ENCODE peak calls at places on chromosomes 5 and 9, in seven cellular contexts. One of them, this sample, is unnamed.

GRCh38 chr5:132011561-132012384 is at the start of gene ACSL6:
- DNase-seq in HCT116: no peak
- DNase-seq in K562: peak
- DNase-seq in HepG2: no peak
- DNase-seq in H1: peak
- DNase-seq in SK-N-SH: peak
- DNase-seq in GM12878: no peak
- DNase-seq in this sample: no peak

GRCh38 chr9:91161465-91162275 is 200.0 kb downstream of the AUH start:
- DNase-seq in HCT116: no peak
- DNase-seq in K562: no peak
- DNase-seq in HepG2: no peak
- DNase-seq in H1: no peak
- DNase-seq in SK-N-SH: no peak
- DNase-seq in GM12878: no peak
- DNase-seq in this sample: no peak

GRCh38 chr9:99677281-99677680 is 144.4 kb upstream of the NR4A3 start:
- DNase-seq in HCT116: no peak
- DNase-seq in K562: no peak
- DNase-seq in HepG2: no peak
- DNase-seq in H1: no peak
- DNase-seq in SK-N-SH: no peak
- DNase-seq in GM12878: no peak
- DNase-seq in this sample: no peak

GRCh38 chr5:72938206-72938605 is 17.6 kb upstream of the FCHO2 start:
- DNase-seq in HCT116: no peak
- DNase-seq in K562: no peak
- DNase-seq in HepG2: no peak
- DNase-seq in H1: no peak
- DNase-seq in SK-N-SH: no peak
- DNase-seq in GM12878: no peak
- DNase-seq in this sample: no peak

GRCh38 chr9:99868845-99869244 is 37.6 kb upstream of the STX17 start:
- DNase-seq in HCT116: no peak
- DNase-seq in K562: no peak
- DNase-seq in HepG2: no peak
- DNase-seq in H1: no peak
- DNase-seq in SK-N-SH: no peak
- DNase-seq in GM12878: peak
- DNase-seq in this sample: no peak

GRCh38 chr9:126151031-126151670 is 175.5 kb upstream of the MVB12B start:
- DNase-seq in HCT116: no peak
- DNase-seq in K562: no peak
- DNase-seq in HepG2: peak
- DNase-seq in H1: peak
- DNase-seq in SK-N-SH: peak
- DNase-seq in GM12878: no peak
- DNase-seq in this sample: no peak

GRCh38 chr9:21801683-21802417 is 586 bp upstream of the MTAP start:
- DNase-seq in HCT116: peak
- DNase-seq in K562: no peak
- DNase-seq in HepG2: peak
- DNase-seq in H1: peak
- DNase-seq in SK-N-SH: peak
- DNase-seq in GM12878: no peak
- DNase-seq in this sample: peak

GRCh38 chr5:96434201-96434645 is 1.2 kb upstream of the PCSK1 start:
- DNase-seq in HCT116: peak
- DNase-seq in K562: peak
- DNase-seq in HepG2: peak
- DNase-seq in H1: peak
- DNase-seq in SK-N-SH: peak
- DNase-seq in GM12878: no peak
- DNase-seq in this sample: peak

GRCh38 chr5:72015103-72015548 is 92.1 kb upstream of the MAP1B start:
- DNase-seq in HCT116: peak
- DNase-seq in K562: peak
- DNase-seq in HepG2: peak
- DNase-seq in H1: no peak
- DNase-seq in SK-N-SH: peak
- DNase-seq in GM12878: no peak
- DNase-seq in this sample: peak

GRCh38 chr5:59187772-59188347 is 605.0 kb downstream of the RAB3C start:
- DNase-seq in HCT116: no peak
- DNase-seq in K562: no peak
- DNase-seq in HepG2: no peak
- DNase-seq in H1: no peak
- DNase-seq in SK-N-SH: no peak
- DNase-seq in GM12878: no peak
- DNase-seq in this sample: no peak

GRCh38 chr9:72349911-72350310 is 15.1 kb downstream of the ZFAND5 start:
- DNase-seq in HCT116: no peak
- DNase-seq in K562: no peak
- DNase-seq in HepG2: no peak
- DNase-seq in H1: no peak
- DNase-seq in SK-N-SH: no peak
- DNase-seq in GM12878: no peak
- DNase-seq in this sample: no peak

GRCh38 chr5:137263319-137263718 is 235.8 kb downstream of the SPOCK1 start:
- DNase-seq in HCT116: no peak
- DNase-seq in K562: no peak
- DNase-seq in HepG2: no peak
- DNase-seq in H1: no peak
- DNase-seq in SK-N-SH: no peak
- DNase-seq in GM12878: no peak
- DNase-seq in this sample: no peak

GRCh38 chr5:137262818-137263217 is 236.3 kb downstream of the SPOCK1 start:
- DNase-seq in HCT116: no peak
- DNase-seq in K562: no peak
- DNase-seq in HepG2: no peak
- DNase-seq in H1: no peak
- DNase-seq in SK-N-SH: no peak
- DNase-seq in GM12878: no peak
- DNase-seq in this sample: no peak

GRCh38 chr5:137264573-137264972 is 234.6 kb downstream of the SPOCK1 start:
- DNase-seq in HCT116: no peak
- DNase-seq in K562: no peak
- DNase-seq in HepG2: no peak
- DNase-seq in H1: no peak
- DNase-seq in SK-N-SH: no peak
- DNase-seq in GM12878: no peak
- DNase-seq in this sample: no peak

GRCh38 chr5:137264041-137264440 is 235.1 kb downstream of the SPOCK1 start:
- DNase-seq in HCT116: no peak
- DNase-seq in K562: no peak
- DNase-seq in HepG2: no peak
- DNase-seq in H1: no peak
- DNase-seq in SK-N-SH: no peak
- DNase-seq in GM12878: no peak
- DNase-seq in this sample: no peak

GRCh38 chr5:137265457-137265856 is 233.7 kb downstream of the SPOCK1 start:
- DNase-seq in HCT116: no peak
- DNase-seq in K562: no peak
- DNase-seq in HepG2: no peak
- DNase-seq in H1: no peak
- DNase-seq in SK-N-SH: no peak
- DNase-seq in GM12878: no peak
- DNase-seq in this sample: no peak
- TF ChIP-seq JUND in HCT116: no peak
- TF ChIP-seq JUND in K562: no peak
- TF ChIP-seq JUND in HepG2: no peak
- TF ChIP-seq JUND in H1: no peak
- TF ChIP-seq JUND in SK-N-SH: no peak
- TF ChIP-seq JUND in GM12878: no peak
- TF ChIP-seq JUND in this sample: no peak

GRCh38 chr9:86816868-86817267 is 130.4 kb downstream of the GAS1 start:
- DNase-seq in HCT116: no peak
- DNase-seq in K562: no peak
- DNase-seq in HepG2: no peak
- DNase-seq in H1: no peak
- DNase-seq in SK-N-SH: no peak
- DNase-seq in GM12878: no peak
- DNase-seq in this sample: no peak

GRCh38 chr9:86816366-86816765 is 130.9 kb downstream of the GAS1 start:
- DNase-seq in HCT116: no peak
- DNase-seq in K562: no peak
- DNase-seq in HepG2: no peak
- DNase-seq in H1: no peak
- DNase-seq in SK-N-SH: no peak
- DNase-seq in GM12878: no peak
- DNase-seq in this sample: no peak

GRCh38 chr9:86822006-86822405 is 125.3 kb downstream of the GAS1 start:
- DNase-seq in HCT116: no peak
- DNase-seq in K562: no peak
- DNase-seq in HepG2: no peak
- DNase-seq in H1: no peak
- DNase-seq in SK-N-SH: no peak
- DNase-seq in GM12878: no peak
- DNase-seq in this sample: no peak

GRCh38 chr9:86821011-86821845 is 126.1 kb downstream of the GAS1 start:
- DNase-seq in HCT116: no peak
- DNase-seq in K562: no peak
- DNase-seq in HepG2: no peak
- DNase-seq in H1: no peak
- DNase-seq in SK-N-SH: no peak
- DNase-seq in GM12878: no peak
- DNase-seq in this sample: no peak

DNA sequence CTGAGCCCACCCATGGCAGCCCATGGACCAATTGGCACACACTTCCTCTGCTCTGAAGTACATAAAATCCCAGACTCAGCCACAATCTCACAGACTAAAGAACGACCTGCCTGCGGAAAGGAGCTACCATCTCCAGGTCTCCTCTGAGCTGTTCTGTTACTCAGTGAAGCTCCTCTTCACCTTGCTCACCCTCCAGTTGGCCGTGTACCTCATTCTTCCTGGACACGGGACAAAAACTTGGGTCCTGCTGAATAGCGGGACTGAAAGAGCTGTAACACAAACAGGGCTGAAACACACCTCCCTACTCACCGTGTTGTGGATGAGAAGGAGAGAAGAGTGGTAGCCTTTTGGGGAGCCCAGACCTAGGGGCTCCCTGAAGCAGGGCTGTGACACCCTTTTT is 128.7 kb downstream of the GAS1 start:
- DNase-seq in HCT116: no peak
- DNase-seq in K562: no peak
- DNase-seq in HepG2: no peak
- DNase-seq in H1: no peak
- DNase-seq in SK-N-SH: no peak
- DNase-seq in GM12878: no peak
- DNase-seq in this sample: no peak
- TF ChIP-seq JUND in HCT116: no peak
- TF ChIP-seq JUND in K562: no peak
- TF ChIP-seq JUND in HepG2: no peak
- TF ChIP-seq JUND in H1: no peak
- TF ChIP-seq JUND in SK-N-SH: no peak
- TF ChIP-seq JUND in GM12878: no peak
- TF ChIP-seq JUND in this sample: no peak

DNA sequence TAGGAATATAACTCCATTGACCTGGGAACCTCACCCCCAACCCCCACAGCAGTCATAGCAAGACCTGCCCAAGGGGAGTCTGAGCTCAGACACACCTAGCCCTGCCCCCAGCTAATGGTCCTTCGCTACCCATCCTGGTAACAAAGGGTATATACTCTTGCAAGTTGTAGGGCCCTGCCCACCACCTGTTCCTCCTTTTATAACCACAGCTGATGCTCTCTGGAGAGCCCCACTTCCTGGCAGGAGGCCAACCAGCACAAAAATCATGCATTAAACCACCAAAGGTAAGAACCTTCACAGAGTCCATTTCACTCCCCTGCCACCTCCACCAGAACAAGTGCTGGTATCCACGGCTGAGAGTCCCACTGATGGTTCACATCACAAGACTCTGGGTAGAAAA is 1195.3 kb upstream of the SEMA6A start:
- DNase-seq in HCT116: no peak
- DNase-seq in K562: no peak
- DNase-seq in HepG2: no peak
- DNase-seq in H1: no peak
- DNase-seq in SK-N-SH: no peak
- DNase-seq in GM12878: no peak
- DNase-seq in this sample: no peak
- TF ChIP-seq JUND in HCT116: no peak
- TF ChIP-seq JUND in K562: no peak
- TF ChIP-seq JUND in HepG2: no peak
- TF ChIP-seq JUND in H1: no peak
- TF ChIP-seq JUND in SK-N-SH: no peak
- TF ChIP-seq JUND in GM12878: no peak
- TF ChIP-seq JUND in this sample: no peak

DNA sequence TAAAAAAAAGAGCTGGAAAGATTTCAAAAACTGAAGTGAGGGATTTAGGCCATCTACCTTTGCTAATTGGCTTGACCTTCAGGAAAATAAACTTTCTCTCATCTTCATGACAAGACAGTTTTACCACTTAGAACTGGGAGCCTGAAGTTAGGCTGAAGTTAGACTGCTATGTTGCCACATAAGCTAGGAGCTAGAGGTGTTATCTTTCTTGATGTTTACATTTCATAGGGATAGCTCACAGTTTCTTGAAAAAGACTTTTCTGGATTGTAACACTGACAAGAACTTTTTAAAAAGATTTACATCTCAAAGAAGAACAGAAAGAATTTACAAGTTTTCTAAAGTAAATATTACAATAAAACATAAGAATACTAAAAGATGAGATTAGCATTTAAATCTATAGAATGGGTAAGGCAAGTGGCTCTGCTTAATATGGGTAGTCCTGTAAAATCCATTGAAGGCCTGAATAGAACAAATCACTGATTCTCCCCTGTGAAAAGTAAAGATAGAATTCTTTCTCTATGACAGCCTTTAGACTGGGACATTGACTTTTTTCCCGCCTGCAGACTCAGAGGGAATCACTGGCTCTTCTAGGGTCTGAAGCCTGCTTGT is 1665.4 kb upstream of the CDH9 start:
- DNase-seq in HCT116: no peak
- DNase-seq in K562: no peak
- DNase-seq in HepG2: no peak
- DNase-seq in H1: no peak
- DNase-seq in SK-N-SH: no peak
- DNase-seq in GM12878: no peak
- DNase-seq in this sample: peak
- TF ChIP-seq JUND in HCT116: no peak
- TF ChIP-seq JUND in K562: no peak
- TF ChIP-seq JUND in HepG2: no peak
- TF ChIP-seq JUND in H1: no peak
- TF ChIP-seq JUND in SK-N-SH: no peak
- TF ChIP-seq JUND in GM12878: no peak
- TF ChIP-seq JUND in this sample: no peak

DNA sequence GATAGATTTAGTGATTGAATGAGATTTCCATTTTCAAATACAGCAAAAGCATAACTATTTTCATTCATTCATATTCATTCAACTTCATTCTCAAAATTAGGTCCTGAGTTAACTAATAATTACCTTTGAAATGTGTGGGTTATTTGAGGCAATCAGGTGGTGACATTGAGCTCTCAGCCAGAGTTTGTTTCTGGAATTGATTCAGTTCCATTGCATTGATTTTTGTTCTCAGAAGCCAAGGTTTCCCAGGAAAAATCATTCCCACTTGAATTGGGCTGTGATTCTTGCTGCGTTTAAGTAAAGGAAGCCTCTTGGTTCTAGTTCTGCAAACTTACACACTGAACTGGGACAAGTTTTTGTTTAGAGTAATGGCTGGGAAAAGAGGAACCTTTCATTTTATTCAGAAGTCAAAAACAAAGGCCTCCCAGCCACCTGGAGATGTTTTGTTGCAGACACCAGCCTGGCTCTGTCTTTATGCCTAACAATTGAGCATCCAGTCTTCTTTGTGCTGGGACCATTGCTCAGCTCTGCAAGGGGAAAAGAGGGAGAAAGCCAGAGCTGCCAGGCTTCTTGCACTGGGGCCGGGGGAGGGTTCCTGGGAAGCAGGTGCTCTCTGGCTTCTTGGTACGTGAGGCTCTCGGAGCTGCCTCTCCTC is 198.6 kb downstream of the TRIO start:
- DNase-seq in HCT116: no peak
- DNase-seq in K562: no peak
- DNase-seq in HepG2: no peak
- DNase-seq in H1: no peak
- DNase-seq in SK-N-SH: no peak
- DNase-seq in GM12878: no peak
- DNase-seq in this sample: no peak
- TF ChIP-seq JUND in HCT116: no peak
- TF ChIP-seq JUND in K562: no peak
- TF ChIP-seq JUND in HepG2: no peak
- TF ChIP-seq JUND in H1: no peak
- TF ChIP-seq JUND in SK-N-SH: no peak
- TF ChIP-seq JUND in GM12878: no peak
- TF ChIP-seq JUND in this sample: no peak

This sample was measured in T47D.